ENCODE peak calls at places on chromosome 5, in eight cellular contexts. C is upper lobe of right lung, T is GF-D8, W is T1000, F is IMR-90, S is neural progenitor cell, Z is mesenteric fat pad, H is mucosa of gallbladder. V is an unnamed sample.

GRCh38 chr5:143108498-143109128 is 294.9 kb downstream of the NR3C1 start:
- DNase-seq in S (peak), H (peak), T (no peak), W (no peak), C (no peak), Z (no peak), F (no peak), V (no peak)

GRCh38 chr5:160169326-160169725 is 50.1 kb upstream of the PWWP2A start:
- DNase-seq in S (no peak), C (no peak), H (no peak), Z (no peak), F (peak), W (peak), T (no peak), V (no peak)

GRCh38 chr5:159067201-159067600 is 32.5 kb downstream of the EBF1 start:
- DNase-seq in Z (no peak), H (no peak), F (no peak), S (no peak), C (no peak), W (no peak), T (no peak), V (no peak)

GRCh38 chr5:115298811-115299210 is 2.4 kb upstream of the CCDC112 start:
- DNase-seq in Z (no peak), W (no peak), T (no peak), S (no peak), C (no peak), H (no peak), F (no peak), V (no peak)

GRCh38 chr5:119338326-119338957 is 17.4 kb upstream of the TNFAIP8 start:
- DNase-seq in W (no peak), Z (no peak), T (no peak), C (no peak), H (no peak), F (no peak), S (no peak), V (no peak)

GRCh38 chr5:111855356-111855755 is 98.4 kb upstream of the NREP start:
- DNase-seq in H (no peak), T (no peak), C (no peak), F (no peak), Z (no peak), S (peak), W (no peak), V (no peak)

GRCh38 chr5:154446183-154447073 is 631 bp downstream of the SAP30L start:
- DNase-seq in C (peak), T (no peak), F (peak), H (peak), S (peak), W (peak), Z (peak), V (peak)

GRCh38 chr5:155728146-155728856 is 598.7 kb upstream of the SGCD start:
- DNase-seq in C (peak), W (peak), H (peak), S (peak), F (peak), T (no peak), Z (peak), V (peak)

GRCh38 chr5:137629646-137630045 is 106.2 kb downstream of the KLHL3 start:
- DNase-seq in W (no peak), T (no peak), F (peak), Z (no peak), C (no peak), S (peak), H (no peak), V (no peak)

GRCh38 chr5:148467958-148468357 is 84.2 kb downstream of the FBXO38 start:
- DNase-seq in Z (no peak), H (no peak), C (no peak), F (no peak), T (no peak), S (no peak), W (no peak), V (no peak)

V was measured in chondrocyte.